ENCODE peak calls at places on chromosome 1, in nine cellular contexts. C, E, J, R, K, Y, O, T and W are unnamed samples.
A peak's percentile ranks its signal among the peaks of the same experiment; 100 is the strongest.

GRCh38 chr1:48493970-48494769 is 22.2 kb upstream of the SPATA6 start:
- DNase-seq in J (peak; percentile 51), Y (peak; percentile 22), E (no peak), K (no peak), T (no peak), R (peak; percentile 47), C (no peak), O (no peak), W (peak; percentile 26)

GRCh38 chr1:226686440-226687436 is 52.3 kb downstream of the ITPKB start:
- DNase-seq in Y (no peak), R (no peak), K (no peak), J (no peak), T (no peak), O (no peak), C (no peak), E (no peak), W (no peak)

GRCh38 chr1:237293804-237294203 is 251.8 kb downstream of the RYR2 start:
- DNase-seq in T (no peak), O (no peak), R (no peak), E (no peak), C (no peak), J (no peak), K (no peak), Y (no peak), W (no peak)

GRCh38 chr1:86155807-86156561 is 588 bp downstream of the COL24A1 start:
- DNase-seq in J (no peak), E (no peak), O (no peak), R (peak; percentile 47), Y (peak; percentile 39), C (no peak), K (no peak), T (no peak), W (no peak)

GRCh38 chr1:26829214-26829911 is 2.9 kb downstream of the ZDHHC18 start:
- DNase-seq in O (no peak), K (no peak), R (no peak), T (no peak), J (no peak), E (no peak), Y (no peak), C (no peak), W (no peak)

GRCh38 chr1:180912801-180913616 is at the start of gene KIAA1614:
- DNase-seq in O (no peak), Y (peak; percentile 62), T (no peak), C (no peak), K (no peak), E (no peak), R (peak; percentile 72), J (no peak), W (no peak)

GRCh38 chr1:17370618-17371017 is 1.4 kb upstream of the PADI6 start:
- DNase-seq in R (no peak), T (no peak), E (no peak), Y (no peak), J (no peak), C (no peak), K (peak; percentile 64), O (no peak), W (no peak)

GRCh38 chr1:67942269-67942668 is 108.2 kb downstream of the DIRAS3 start:
- DNase-seq in R (no peak), C (no peak), Y (no peak), E (no peak), J (no peak), O (no peak), K (no peak), T (no peak), W (no peak)

GRCh38 chr1:236149003-236149595 is 6.8 kb downstream of the GPR137B start:
- DNase-seq in O (no peak), R (no peak), Y (peak; percentile 86), C (no peak), J (no peak), K (no peak), T (no peak), E (no peak), W (no peak)

GRCh38 chr1:56190975-56191768 is 388.2 kb downstream of the PLPP3 start:
- DNase-seq in E (no peak), O (no peak), J (no peak), K (no peak), T (no peak), R (no peak), Y (no peak), C (no peak), W (no peak)
- H3K27ac ChIP-seq in E (no peak overlapping the region), O (no peak overlapping the region), J (no peak overlapping the region), K (peak overlapping the region; percentile 50), T (no peak overlapping the region), R (no peak overlapping the region), Y (no peak overlapping the region), C (no peak overlapping the region), W (no peak overlapping the region)

GRCh38 chr1:12011998-12012397 is 7.3 kb upstream of the MIIP start:
- DNase-seq in T (no peak), J (no peak), E (no peak), O (no peak), R (no peak), Y (no peak), K (no peak), C (no peak), W (no peak)
- H3K27ac ChIP-seq in T (no peak overlapping the region), J (no peak overlapping the region), E (no peak overlapping the region), O (no peak overlapping the region), R (no peak overlapping the region), Y (no peak overlapping the region), K (no peak overlapping the region), C (no peak overlapping the region), W (no peak overlapping the region)

DNA sequence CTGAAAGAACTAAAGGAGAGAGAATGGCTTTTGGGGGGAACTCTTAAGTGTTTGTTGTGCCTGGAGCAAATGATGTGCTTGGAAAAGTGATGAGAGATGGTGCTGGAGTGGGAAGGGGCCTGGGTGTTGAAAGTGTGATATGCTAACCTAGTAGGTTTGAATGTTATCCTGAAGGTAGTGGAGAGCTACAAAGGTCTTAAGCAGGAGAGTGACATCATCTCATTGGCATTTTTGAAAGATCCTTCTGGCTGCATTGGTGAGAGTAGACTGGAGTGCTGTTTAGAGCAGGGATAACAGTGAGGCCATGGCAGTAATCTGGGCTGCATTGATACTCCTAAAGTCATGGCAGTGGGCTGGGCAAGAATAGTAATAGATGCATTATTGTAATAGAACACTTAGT is 44.4 kb downstream of the MDM4 start:
- DNase-seq in O (no peak), R (no peak), C (no peak), K (no peak), T (no peak), Y (peak; percentile 18), J (no peak), E (no peak), W (no peak)
- H3K27ac ChIP-seq in O (no peak overlapping the region), R (no peak overlapping the region), C (no peak overlapping the region), K (no peak overlapping the region), T (no peak overlapping the region), Y (peak overlapping the region; percentile 59), J (no peak overlapping the region), E (no peak overlapping the region), W (no peak overlapping the region)

DNA sequence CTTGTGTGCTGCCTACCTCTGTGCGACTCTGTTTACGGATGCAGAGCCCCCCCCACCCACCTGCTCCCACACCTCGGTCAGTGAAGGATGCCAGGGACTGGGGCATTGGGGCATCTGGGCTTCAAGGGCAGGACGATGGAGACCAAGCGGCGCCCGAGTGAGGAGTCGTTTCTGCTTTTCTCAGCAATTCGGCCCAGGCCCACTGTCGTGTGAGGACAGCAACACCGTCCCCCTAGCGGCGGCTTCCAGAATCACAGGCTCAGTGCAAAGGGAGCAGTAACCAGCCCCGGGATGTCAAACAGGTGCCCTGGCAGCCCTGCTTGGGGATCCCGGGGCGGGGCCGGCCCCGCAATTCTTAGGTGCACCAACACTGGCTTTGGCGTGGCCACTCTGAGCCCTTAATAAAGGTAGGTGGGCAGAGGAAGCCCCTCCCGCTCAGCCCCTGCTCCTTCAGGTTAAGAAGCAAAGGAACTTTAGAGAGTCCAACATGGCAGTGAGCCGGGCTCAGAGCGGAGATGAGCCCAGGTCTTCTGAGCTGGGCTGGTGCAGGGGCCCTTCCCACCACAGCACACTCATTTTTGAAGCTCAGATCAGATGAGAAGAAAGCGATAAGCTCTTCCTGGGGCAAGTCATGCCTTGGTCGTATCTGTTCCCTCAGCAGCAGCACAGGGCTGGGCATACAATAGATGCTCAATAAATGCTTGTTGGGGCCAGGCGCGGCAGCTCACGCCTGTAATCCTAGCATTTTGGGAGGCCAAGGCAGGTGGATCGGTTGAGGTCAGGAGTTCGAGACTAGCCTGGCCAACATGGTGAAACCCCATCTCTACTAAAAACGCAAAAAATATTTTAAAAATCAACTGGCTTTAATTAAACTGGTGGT is 51.3 kb upstream of the TARDBP start:
- DNase-seq in J (peak; percentile 79), T (peak; percentile 88), Y (peak; percentile 88), K (peak; percentile 84), E (peak; percentile 59), C (peak; percentile 81), R (peak; percentile 87), O (peak; percentile 82), W (peak; percentile 75)
- H3K27ac ChIP-seq in J (no peak overlapping the region), T (no peak overlapping the region), Y (no peak overlapping the region), K (no peak overlapping the region), E (no peak overlapping the region), C (no peak overlapping the region), R (no peak overlapping the region), O (no peak overlapping the region), W (no peak overlapping the region)